ENCODE peak calls at places on chromosomes 6 and 20, in eight cellular contexts. S, R, N, C, T, H, V and G are unnamed samples.
A peak's percentile ranks its signal among the peaks of the same experiment; 100 is the strongest.

GRCh38 chr6:112846711-112847110 is 499.6 kb downstream of the RFPL4B start:
- DNase-seq in S (no peak), R (no peak), N (no peak), C (no peak), T (no peak), H (no peak), V (no peak), G (no peak)

GRCh38 chr6:154548130-154548830 is 37.8 kb upstream of the CNKSR3 start:
- DNase-seq in S (no peak), R (peak; percentile 45), N (no peak), C (no peak), T (no peak), H (no peak), V (no peak), G (peak; percentile 49)

GRCh38 chr6:149074832-149075258 is 242.7 kb upstream of the TAB2 start:
- DNase-seq in S (no peak), R (no peak), N (no peak), C (no peak), T (peak; percentile 94), H (no peak), V (no peak), G (no peak)

GRCh38 chr6:68343901-68344300 is 291.2 kb upstream of the ADGRB3 start:
- DNase-seq in S (no peak), R (peak; percentile 5), N (peak; percentile 67), C (no peak), T (peak; percentile 26), H (no peak), V (peak; percentile 58), G (no peak)

GRCh38 chr20:43974665-43975064 is 60.0 kb downstream of the TOX2 start:
- DNase-seq in S (no peak), R (no peak), N (no peak), C (peak; percentile 57), T (no peak), H (no peak), V (no peak), G (no peak)

GRCh38 chr20:54716790-54717189 is 241.4 kb downstream of the DOK5 start:
- DNase-seq in S (no peak), R (no peak), N (no peak), C (no peak), T (no peak), H (no peak), V (no peak), G (no peak)

GRCh38 chr20:3686867-3687321 is 5.1 kb upstream of the ADAM33 start:
- DNase-seq in S (peak; percentile 95), R (no peak), N (no peak), C (no peak), T (no peak), H (peak; percentile 81), V (no peak), G (peak; percentile 52)

GRCh38 chr6:155227076-155227475 is 36.7 kb upstream of the CLDN20 start:
- DNase-seq in S (no peak), R (no peak), N (no peak), C (no peak), T (no peak), H (no peak), V (no peak), G (no peak)

GRCh38 chr20:46209930-46210671 is 92.0 kb downstream of the CD40 start:
- DNase-seq in S (no peak), R (peak; percentile 82), N (no peak), C (no peak), T (no peak), H (no peak), V (no peak), G (no peak)

GRCh38 chr6:162733489-162733888 is 5.7 kb downstream of the PACRG start:
- DNase-seq in S (no peak), R (no peak), N (no peak), C (no peak), T (no peak), H (no peak), V (no peak), G (no peak)

GRCh38 chr6:162736933-162737332 is 9.2 kb downstream of the PACRG start:
- DNase-seq in S (no peak), R (no peak), N (no peak), C (no peak), T (no peak), H (no peak), V (no peak), G (no peak)
- TF ChIP-seq CTCF in S (peak; percentile 15), R (no peak), N (no peak), C (no peak), T (peak; percentile 37), H (peak; percentile 19), V (no peak), G (peak; percentile 15)

GRCh38 chr6:84227434-84228197 is at the start of gene CEP162:
- DNase-seq in S (peak; percentile 99), R (peak; percentile 85), N (peak; percentile 87), C (peak; percentile 96), T (peak; percentile 85), H (peak; percentile 93), V (peak; percentile 95), G (peak; percentile 92)
- TF ChIP-seq EP300 in S (no peak), R (no peak), N (no peak), C (no peak), T (no peak), H (no peak), V (no peak), G (no peak)

DNA sequence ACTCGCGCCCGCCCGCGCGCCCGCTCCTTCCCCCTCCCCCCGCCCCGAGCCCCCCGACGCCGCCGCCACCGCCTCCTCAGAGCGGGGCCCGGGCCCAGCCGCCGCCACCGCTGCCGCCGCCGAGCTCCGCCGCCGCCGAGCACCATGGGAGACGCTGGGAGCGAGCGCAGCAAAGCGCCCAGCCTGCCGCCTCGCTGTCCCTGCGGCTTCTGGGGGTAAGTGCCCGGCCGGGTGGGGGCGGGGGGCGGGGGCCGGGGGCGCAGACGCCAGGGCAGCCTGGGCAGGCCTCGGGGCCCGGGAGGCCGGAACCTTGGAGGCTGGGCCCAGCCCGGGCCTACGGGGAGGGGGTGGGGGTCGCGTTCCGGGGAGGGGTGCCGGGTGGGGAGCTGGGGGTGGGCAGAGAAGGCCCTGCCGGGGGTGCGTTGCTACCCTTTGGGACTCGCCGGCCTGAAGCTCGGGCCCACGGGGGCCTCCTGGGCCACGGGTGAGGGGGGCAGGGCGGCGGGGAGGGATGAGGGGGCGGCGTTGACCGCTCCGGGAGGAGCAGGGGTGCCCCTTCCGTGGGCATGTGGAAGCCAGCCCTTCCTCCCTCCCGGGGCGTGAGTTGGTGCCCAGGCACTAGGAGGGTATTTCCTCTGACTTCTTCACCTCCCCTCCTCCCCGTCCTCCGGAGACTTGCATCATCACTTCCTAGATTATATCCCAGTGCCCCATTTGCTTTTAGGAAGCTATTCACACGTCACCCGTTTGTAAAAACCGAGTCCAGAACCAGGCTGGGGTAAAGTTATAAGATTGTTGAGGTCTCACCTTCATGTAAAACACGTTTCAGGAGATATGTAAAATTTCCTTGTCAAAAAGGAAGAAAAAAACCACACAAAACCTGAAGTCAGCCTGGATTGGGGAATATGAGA is 530 bp downstream of the ZFAND3 start:
- DNase-seq in S (no peak), R (peak; percentile 64), N (peak; percentile 44), C (peak; percentile 79), T (peak; percentile 54), H (peak; percentile 42), V (peak; percentile 61), G (peak; percentile 42)
- TF ChIP-seq POLR2AphosphoS5 in S (peak; percentile 58), R (no peak), N (no peak), C (no peak), T (no peak), H (peak; percentile 22), V (no peak), G (peak; percentile 32)

GRCh38 chr6:113994934-113995342 is 24.0 kb upstream of the HDAC2 start:
- DNase-seq in S (no peak), R (peak; percentile 44), N (peak; percentile 53), C (no peak), T (peak; percentile 87), H (peak; percentile 18), V (peak; percentile 51), G (no peak)
- TF ChIP-seq CTCF in S (peak; percentile 42), R (peak; percentile 92), N (peak; percentile 67), C (peak; percentile 22), T (peak; percentile 92), H (peak; percentile 47), V (peak; percentile 98), G (peak; percentile 18)

DNA sequence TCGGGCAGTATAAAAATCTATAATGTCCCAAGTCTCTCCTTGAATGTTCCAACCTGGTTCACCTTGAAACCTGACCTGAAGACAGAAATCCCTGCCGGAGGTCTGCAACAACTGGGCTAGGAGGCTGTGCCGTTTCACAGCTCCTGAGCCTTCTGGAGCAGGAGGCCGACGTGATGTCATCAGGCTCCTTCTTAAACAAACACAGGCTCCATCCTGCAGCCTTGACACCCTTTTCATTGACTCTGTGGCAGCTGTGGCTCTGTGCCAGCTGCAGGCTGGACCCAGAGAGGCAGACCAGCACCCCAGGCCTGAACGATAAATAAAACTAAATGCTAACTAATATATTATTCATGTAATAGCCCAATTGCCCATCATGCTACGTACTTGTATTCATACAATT is 483.9 kb downstream of the CD83 start:
- DNase-seq in S (no peak), R (peak; percentile 22), N (no peak), C (no peak), T (peak; percentile 55), H (no peak), V (peak; percentile 33), G (peak; percentile 57)
- TF ChIP-seq EP300 in S (no peak), R (no peak), N (no peak), C (no peak), T (no peak), H (no peak), V (no peak), G (no peak)